ENCODE peak calls at places on chromosomes 2 and 18, in eight cellular contexts. V is Peyer's patch; J is stomach; U is AG10803; W is fibroblast of lung; X is tibial artery; T is CD8-positive, alpha-beta T cell; E is IMR-90. N is an unnamed sample.

GRCh38 chr2:168346725-168347477 is 99.5 kb upstream of the STK39 start:
- DNase-seq in V (peak; percentile 84), J (peak; percentile 73), U (peak; percentile 58), W (peak; percentile 50), X (peak; percentile 68), T (peak; percentile 65), E (peak; percentile 63), N (peak; percentile 75)

GRCh38 chr18:23689616-23690504 is 607 bp downstream of the LAMA3 start:
- DNase-seq in V (peak; percentile 46), J (peak; percentile 29), U (no peak), W (no peak), X (peak; percentile 66), T (no peak), E (no peak), N (no peak)

GRCh38 chr18:45654677-45655076 is 39.4 kb downstream of the SLC14A2 start:
- DNase-seq in V (no peak), J (no peak), U (no peak), W (no peak), X (no peak), T (no peak), E (no peak), N (no peak)

GRCh38 chr18:35376742-35377695 is at the start of gene ZNF396:
- DNase-seq in V (peak; percentile 91), J (peak; percentile 86), U (peak; percentile 62), W (peak; percentile 62), X (peak; percentile 90), T (peak; percentile 63), E (peak; percentile 27), N (peak; percentile 52)

GRCh38 chr2:213015387-213016165 is 135.8 kb downstream of the IKZF2 start:
- DNase-seq in V (no peak), J (no peak), U (no peak), W (no peak), X (no peak), T (no peak), E (no peak), N (no peak)

GRCh38 chr2:9558948-9559381 is 3.3 kb upstream of the ADAM17 start:
- DNase-seq in V (no peak), J (no peak), U (peak; percentile 90), W (peak; percentile 98), X (peak; percentile 80), T (no peak), E (peak; percentile 97), N (peak; percentile 91)

GRCh38 chr18:63979409-63979908 is 9.6 kb downstream of the SERPINB8 start:
- DNase-seq in V (peak; percentile 78), J (peak; percentile 51), U (peak; percentile 76), W (peak; percentile 69), X (no peak), T (no peak), E (peak; percentile 70), N (peak; percentile 62)

GRCh38 chr2:37230581-37230980 is 815 bp downstream of the CEBPZ start:
- DNase-seq in V (no peak), J (no peak), U (peak; percentile 5), W (peak; percentile 7), X (no peak), T (no peak), E (no peak), N (peak; percentile 26)

GRCh38 chr18:45802814-45803492 is 22.5 kb upstream of the SIGLEC15 start:
- DNase-seq in V (no peak), J (no peak), U (peak; percentile 96), W (peak; percentile 100), X (no peak), T (no peak), E (peak; percentile 99), N (peak; percentile 95)

GRCh38 chr2:38598991-38599295 is 3.8 kb downstream of the HNRNPLL start:
- DNase-seq in V (no peak), J (no peak), U (peak; percentile 12), W (peak; percentile 30), X (no peak), T (no peak), E (peak; percentile 51), N (peak; percentile 25)

GRCh38 chr2:124027182-124027581 is 2.1 kb downstream of the CNTNAP5 start:
- DNase-seq in V (no peak), J (peak; percentile 27), U (peak; percentile 12), W (peak; percentile 30), X (no peak), T (no peak), E (peak; percentile 30), N (peak; percentile 73)

GRCh38 chr2:210541280-210541902 is 15.0 kb upstream of the CPS1 start:
- DNase-seq in V (no peak), J (no peak), U (peak; percentile 37), W (no peak), X (no peak), T (no peak), E (peak; percentile 12), N (no peak)

GRCh38 chr2:230795856-230796255 is 68.9 kb upstream of the ITM2C start:
- DNase-seq in V (no peak), J (no peak), U (peak; percentile 84), W (no peak), X (peak; percentile 71), T (no peak), E (no peak), N (no peak)

GRCh38 chr2:158723311-158723838 is 71.7 kb upstream of the DAPL1 start:
- DNase-seq in V (no peak), J (no peak), U (no peak), W (no peak), X (no peak), T (no peak), E (no peak), N (no peak)

GRCh38 chr18:75248426-75249191 is 38.0 kb downstream of the TSHZ1 start:
- DNase-seq in V (no peak), J (no peak), U (no peak), W (no peak), X (no peak), T (no peak), E (no peak), N (no peak)

GRCh38 chr2:162747974-162748373 is 90.6 kb downstream of the KCNH7 start:
- DNase-seq in V (no peak), J (no peak), U (no peak), W (no peak), X (no peak), T (no peak), E (no peak), N (no peak)

GRCh38 chr2:228901531-228901930 is 369.6 kb downstream of the PID1 start:
- DNase-seq in V (no peak), J (no peak), U (peak; percentile 61), W (no peak), X (no peak), T (no peak), E (no peak), N (no peak)

GRCh38 chr18:55859116-55859515 is 271.1 kb upstream of the TCF4 start:
- DNase-seq in V (no peak), J (no peak), U (no peak), W (no peak), X (no peak), T (no peak), E (no peak), N (no peak)

GRCh38 chr18:55862693-55863485 is 274.9 kb upstream of the TCF4 start:
- DNase-seq in V (no peak), J (no peak), U (no peak), W (no peak), X (no peak), T (no peak), E (no peak), N (no peak)

GRCh38 chr18:55858661-55859111 is 270.7 kb upstream of the TCF4 start:
- DNase-seq in V (no peak), J (no peak), U (peak; percentile 61), W (peak; percentile 67), X (no peak), T (no peak), E (no peak), N (no peak)

GRCh38 chr18:55863876-55864275 is 275.9 kb upstream of the TCF4 start:
- DNase-seq in V (no peak), J (no peak), U (peak; percentile 95), W (peak; percentile 45), X (no peak), T (no peak), E (peak; percentile 40), N (no peak)

GRCh38 chr18:55861266-55861665 is 273.3 kb upstream of the TCF4 start:
- DNase-seq in V (no peak), J (no peak), U (peak; percentile 78), W (peak; percentile 65), X (no peak), T (no peak), E (peak; percentile 60), N (peak; percentile 55)
- TF ChIP-seq CTCF in V (no peak), J (no peak), U (peak; percentile 87), W (peak; percentile 77), X (peak; percentile 34), T (no peak), E (peak; percentile 54), N (peak; percentile 37)

GRCh38 chr18:41096504-41096903 is 858.5 kb upstream of the PIK3C3 start:
- DNase-seq in V (no peak), J (no peak), U (peak; percentile 25), W (peak; percentile 68), X (no peak), T (no peak), E (peak; percentile 42), N (peak; percentile 60)
- TF ChIP-seq CTCF in V (no peak), J (no peak), U (peak; percentile 28), W (peak; percentile 11), X (no peak), T (no peak), E (peak; percentile 44), N (peak; percentile 60)

GRCh38 chr2:128358941-128359731 is 40.5 kb upstream of the HS6ST1 start:
- DNase-seq in V (no peak), J (no peak), U (no peak), W (no peak), X (peak; percentile 56), T (no peak), E (no peak), N (no peak)
- TF ChIP-seq CTCF in V (no peak), J (no peak), U (no peak), W (no peak), X (no peak), T (no peak), E (no peak), N (no peak)

GRCh38 chr2:46227674-46228289 is 69.4 kb upstream of the EPAS1 start:
- DNase-seq in V (no peak), J (no peak), U (no peak), W (no peak), X (no peak), T (no peak), E (no peak), N (no peak)

GRCh38 chr2:46229134-46230063 is 67.8 kb upstream of the EPAS1 start:
- DNase-seq in V (peak; percentile 55), J (no peak), U (peak; percentile 29), W (peak; percentile 90), X (no peak), T (peak; percentile 29), E (peak; percentile 20), N (no peak)

GRCh38 chr2:46231721-46232120 is 65.5 kb upstream of the EPAS1 start:
- DNase-seq in V (no peak), J (no peak), U (no peak), W (no peak), X (no peak), T (no peak), E (no peak), N (no peak)

GRCh38 chr2:46230677-46231425 is 66.4 kb upstream of the EPAS1 start:
- DNase-seq in V (no peak), J (no peak), U (no peak), W (no peak), X (no peak), T (no peak), E (no peak), N (no peak)

DNA sequence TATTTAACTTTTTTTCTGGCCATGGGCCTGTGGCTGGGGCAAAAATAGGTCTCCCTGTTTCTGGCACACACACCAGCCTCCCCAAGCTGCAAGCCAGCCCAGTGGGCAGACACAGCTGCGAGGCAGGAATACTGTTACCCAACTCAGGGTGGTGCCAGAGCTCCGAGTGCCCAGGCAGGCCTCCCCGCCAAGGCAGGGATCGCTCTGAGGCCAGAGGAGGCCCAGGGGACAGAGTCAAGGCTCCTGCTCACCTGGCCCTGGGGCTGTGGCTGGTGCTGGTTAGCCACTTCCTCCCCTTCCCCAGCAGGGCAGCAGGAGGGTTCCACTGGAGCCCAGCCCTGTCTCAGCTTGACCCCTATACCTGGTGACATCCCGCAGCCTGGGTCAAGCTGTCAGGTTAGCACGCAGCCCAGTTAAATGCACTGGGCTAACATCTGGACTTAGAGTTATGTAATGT is 67.1 kb upstream of the EPAS1 start:
- DNase-seq in V (peak; percentile 57), J (no peak), U (no peak), W (peak; percentile 11), X (peak; percentile 85), T (no peak), E (no peak), N (peak; percentile 44)
- TF ChIP-seq CTCF in V (no peak), J (no peak), U (no peak), W (no peak), X (peak; percentile 40), T (no peak), E (no peak), N (no peak)